ENCODE peak calls at places on chromosomes 12 and 14, in five cellular contexts. One of them, this sample, is unnamed.

GRCh38 chr12:90619943-90620342 is 335.0 kb downstream of the CCER1 start:
- DNase-seq in iPS-NIHi11: no peak
- DNase-seq in NCI-H187: no peak
- DNase-seq in fibroblast of lung: no peak
- DNase-seq in AG10803: no peak
- DNase-seq in this sample: no peak

GRCh38 chr14:34665785-34666425 is 36.0 kb upstream of the SNX6 start:
- DNase-seq in fibroblast of lung: peak; percentile 92
- DNase-seq in iPS-NIHi11: no peak
- DNase-seq in NCI-H187: no peak
- DNase-seq in AG10803: peak; percentile 93
- DNase-seq in this sample: peak; percentile 76

GRCh38 chr12:27305673-27306504 is 26.7 kb upstream of the BMAL2 start:
- DNase-seq in iPS-NIHi11: no peak
- DNase-seq in NCI-H187: no peak
- DNase-seq in fibroblast of lung: peak; percentile 78
- DNase-seq in AG10803: peak; percentile 60
- DNase-seq in this sample: peak; percentile 34

GRCh38 chr12:57280234-57281062 is 29.5 kb upstream of the STAC3 start:
- DNase-seq in fibroblast of lung: peak; percentile 83
- DNase-seq in iPS-NIHi11: peak; percentile 62
- DNase-seq in AG10803: peak; percentile 85
- DNase-seq in NCI-H187: no peak
- DNase-seq in this sample: peak; percentile 55

GRCh38 chr12:12379831-12380730 is 23.2 kb downstream of the BORCS5 start:
- DNase-seq in iPS-NIHi11: no peak
- DNase-seq in AG10803: peak; percentile 36
- DNase-seq in NCI-H187: no peak
- DNase-seq in fibroblast of lung: peak; percentile 24
- DNase-seq in this sample: no peak

GRCh38 chr14:92644166-92644565 is 104.3 kb downstream of the LGMN start:
- DNase-seq in iPS-NIHi11: no peak
- DNase-seq in fibroblast of lung: peak; percentile 52
- DNase-seq in AG10803: peak; percentile 38
- DNase-seq in NCI-H187: no peak
- DNase-seq in this sample: no peak

GRCh38 chr12:3597526-3598210 is 106.7 kb downstream of the PRMT8 start:
- DNase-seq in NCI-H187: no peak
- DNase-seq in iPS-NIHi11: no peak
- DNase-seq in fibroblast of lung: no peak
- DNase-seq in AG10803: no peak
- DNase-seq in this sample: no peak

GRCh38 chr12:54017027-54017788 is 8.4 kb downstream of the HOXC8 start:
- DNase-seq in AG10803: no peak
- DNase-seq in iPS-NIHi11: peak; percentile 67
- DNase-seq in NCI-H187: peak; percentile 74
- DNase-seq in fibroblast of lung: no peak
- DNase-seq in this sample: no peak

GRCh38 chr14:60356921-60357550 is 108.0 kb downstream of the PPM1A start:
- DNase-seq in NCI-H187: no peak
- DNase-seq in fibroblast of lung: no peak
- DNase-seq in AG10803: no peak
- DNase-seq in iPS-NIHi11: peak; percentile 70
- DNase-seq in this sample: no peak

GRCh38 chr14:99196310-99196650 is 75.7 kb downstream of the BCL11B start:
- DNase-seq in NCI-H187: no peak
- DNase-seq in fibroblast of lung: no peak
- DNase-seq in iPS-NIHi11: no peak
- DNase-seq in AG10803: no peak
- DNase-seq in this sample: no peak

GRCh38 chr14:95274283-95274682 is 45.4 kb downstream of the CLMN start:
- DNase-seq in fibroblast of lung: no peak
- DNase-seq in iPS-NIHi11: no peak
- DNase-seq in AG10803: no peak
- DNase-seq in NCI-H187: no peak
- DNase-seq in this sample: no peak

This sample was measured in fibroblast of gingiva.